ENCODE peak calls at places on chromosome 22, in four cellular contexts. H is body of pancreas, F is heart left ventricle, U is A549. M is an unnamed sample.
A peak's percentile ranks its signal among the peaks of the same experiment; 100 is the strongest.

GRCh38 chr22:44147821-44148574 is 32.7 kb upstream of the PARVG start:
- DNase-seq in H (no peak), F (no peak), U (no peak), M (no peak)

GRCh38 chr22:42410708-42411107 is 21.5 kb downstream of the NFAM1 start:
- DNase-seq in H (no peak), F (no peak), U (no peak), M (no peak)

GRCh38 chr22:37894939-37895670 is 11.0 kb upstream of the MICALL1 start:
- DNase-seq in H (no peak), F (no peak), U (no peak), M (no peak)

GRCh38 chr22:33038836-33039235 is 19.3 kb downstream of the SYN3 start:
- DNase-seq in H (no peak), F (no peak), U (no peak), M (no peak)

GRCh38 chr22:43293259-43293658 is 49.9 kb downstream of the SCUBE1 start:
- DNase-seq in H (no peak), F (no peak), U (no peak), M (no peak)

GRCh38 chr22:48589901-48590300 is 1237.8 kb downstream of the BRD1 start:
- DNase-seq in H (no peak), F (no peak), U (no peak), M (no peak)

GRCh38 chr22:24930678-24931077 is 15.8 kb downstream of the LHFPL7 start:
- DNase-seq in H (no peak), F (no peak), U (no peak), M (no peak)

GRCh38 chr22:46069518-46070214 is 80.7 kb upstream of the PPARA start:
- DNase-seq in H (peak; percentile 92), F (peak; percentile 92), U (no peak), M (peak; percentile 90)

GRCh38 chr22:28341001-28341400 is 338.6 kb downstream of the TTC28 start:
- DNase-seq in H (no peak), F (no peak), U (no peak), M (no peak)

GRCh38 chr22:29201722-29202230 is 3.9 kb upstream of the EMID1 start:
- DNase-seq in H (no peak), F (no peak), U (no peak), M (no peak)

GRCh38 chr22:44360686-44361381 is 48.1 kb upstream of the SHISAL1 start:
- DNase-seq in H (no peak), F (peak; percentile 77), U (peak; percentile 47), M (peak; percentile 12)

GRCh38 chr22:39290724-39291161 is 28.7 kb downstream of the RPL3 start:
- DNase-seq in H (peak; percentile 97), F (peak; percentile 92), U (peak; percentile 59), M (peak; percentile 92)

GRCh38 chr22:43128928-43129424 is 14.2 kb downstream of the MCAT start:
- DNase-seq in H (peak; percentile 36), F (no peak), U (no peak), M (no peak)

GRCh38 chr22:36546092-36546804 is 17.3 kb upstream of the EIF3D start:
- DNase-seq in H (peak; percentile 45), F (peak; percentile 33), U (peak; percentile 67), M (peak; percentile 47)

GRCh38 chr22:44369916-44370804 is 57.4 kb upstream of the SHISAL1 start:
- DNase-seq in H (no peak), F (peak; percentile 20), U (no peak), M (peak; percentile 47)

GRCh38 chr22:33829549-33830280 is 90.6 kb downstream of the LARGE1 start:
- DNase-seq in H (no peak), F (no peak), U (no peak), M (no peak)

GRCh38 chr22:46549971-46550641 is 12.7 kb upstream of the CELSR1 start:
- DNase-seq in H (no peak), F (peak; percentile 21), U (no peak), M (no peak)

GRCh38 chr22:17281026-17281809 is 62.0 kb upstream of the ADA2 start:
- DNase-seq in H (no peak), F (no peak), U (no peak), M (no peak)

GRCh38 chr22:37167176-37167980 is 17.7 kb upstream of the IL2RB start:
- DNase-seq in H (peak; percentile 2), F (peak; percentile 34), U (no peak), M (peak; percentile 51)

GRCh38 chr22:37742374-37743092 is 45.7 kb downstream of the TRIOBP start:
- DNase-seq in H (no peak), F (peak; percentile 54), U (no peak), M (no peak)

GRCh38 chr22:45584121-45584570 is 81.5 kb downstream of the FBLN1 start:
- DNase-seq in H (no peak), F (no peak), U (no peak), M (no peak)

GRCh38 chr22:48939441-48940265 is 888.0 kb downstream of the BRD1 start:
- DNase-seq in H (no peak), F (no peak), U (no peak), M (no peak)

GRCh38 chr22:16970446-16970845 is 37.6 kb downstream of the GAB4 start:
- DNase-seq in H (no peak), F (no peak), U (no peak), M (no peak)

GRCh38 chr22:28351585-28351984 is 328.1 kb downstream of the TTC28 start:
- DNase-seq in H (no peak), F (no peak), U (no peak), M (no peak)

GRCh38 chr22:47043835-47044721 is 281.6 kb downstream of the TBC1D22A start:
- DNase-seq in H (peak; percentile 87), F (peak; percentile 17), U (no peak), M (peak; percentile 22)

GRCh38 chr22:43088979-43089717 is at the start of gene TTLL1:
- DNase-seq in H (peak; percentile 88), F (peak; percentile 93), U (peak; percentile 84), M (peak; percentile 92)

DNA sequence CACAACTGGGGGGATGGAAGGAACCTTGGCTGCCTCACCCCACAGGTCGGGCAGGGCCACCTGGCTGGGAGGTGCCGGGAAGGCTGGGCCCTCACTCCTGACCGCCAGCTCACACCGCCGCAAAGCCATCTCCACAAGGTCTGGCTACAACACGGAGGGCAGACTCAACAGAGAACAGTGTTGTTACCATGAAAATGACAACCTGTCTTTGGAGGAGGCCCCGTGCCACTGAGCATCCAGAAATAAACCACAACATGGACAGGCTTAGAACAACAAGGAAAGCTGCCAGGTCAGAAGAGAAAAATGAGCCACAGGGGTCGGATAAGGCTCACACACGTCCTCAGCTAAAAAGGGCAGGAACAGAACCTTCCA is 3.0 kb downstream of the DERL3 start:
- DNase-seq in H (peak; percentile 31), F (peak; percentile 78), U (no peak), M (peak; percentile 18)
- H3K4me3 ChIP-seq in H (no peak overlapping the region), F (no peak overlapping the region), U (no peak overlapping the region), M (no peak overlapping the region)

DNA sequence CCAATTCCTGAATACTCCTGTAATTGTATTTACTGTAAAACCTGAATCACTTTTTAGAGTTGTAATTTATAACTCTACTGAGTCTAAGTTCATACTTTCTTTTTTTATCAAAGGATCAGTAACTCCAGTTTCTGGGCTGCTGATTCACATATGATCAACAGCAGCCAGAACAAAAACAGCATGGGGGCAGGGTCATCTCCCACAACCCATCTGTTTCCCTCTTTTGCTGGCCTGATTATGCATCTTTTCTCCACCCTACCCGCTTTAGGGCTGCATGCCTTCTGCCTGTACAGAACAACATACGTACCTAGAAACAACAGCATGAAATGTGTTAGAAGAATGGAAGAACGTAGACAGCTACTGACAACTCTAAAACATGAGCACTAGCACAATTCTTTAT is 76.0 kb downstream of the MRTFA start:
- DNase-seq in H (no peak), F (no peak), U (no peak), M (no peak)
- TF ChIP-seq POLR2A in H (no peak), F (no peak), U (no peak), M (no peak)

DNA sequence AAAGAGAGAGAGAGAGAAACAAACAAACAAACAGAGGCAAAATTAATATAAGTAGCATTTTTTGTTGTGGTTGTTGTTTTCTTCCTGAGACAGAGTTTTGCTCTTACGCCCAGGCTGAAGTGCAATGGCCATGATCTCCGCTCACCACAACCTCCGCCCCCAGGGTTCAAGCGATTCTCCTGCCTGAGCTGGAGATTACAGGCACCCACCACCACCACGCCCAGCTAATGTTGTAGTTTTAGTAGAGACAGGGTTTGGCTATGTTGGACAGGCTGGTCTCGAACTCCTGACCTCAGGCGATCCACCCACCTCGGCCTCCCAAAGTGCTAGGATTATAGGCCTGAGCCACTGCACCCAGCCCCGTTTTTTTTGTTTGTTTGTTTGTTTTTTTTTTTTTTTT is 64.5 kb downstream of the MCHR1 start:
- DNase-seq in H (no peak), F (no peak), U (no peak), M (no peak)
- H3K27ac ChIP-seq in H (no peak overlapping the region), F (no peak overlapping the region), U (no peak overlapping the region), M (no peak overlapping the region)

GRCh38 chr22:50313600-50313999 is 6.2 kb upstream of the PLXNB2 start:
- DNase-seq in H (no peak), F (no peak), U (no peak), M (peak; percentile 47)
- H3K4me3 ChIP-seq in H (no peak overlapping the region), F (no peak overlapping the region), U (no peak overlapping the region), M (no peak overlapping the region)

DNA sequence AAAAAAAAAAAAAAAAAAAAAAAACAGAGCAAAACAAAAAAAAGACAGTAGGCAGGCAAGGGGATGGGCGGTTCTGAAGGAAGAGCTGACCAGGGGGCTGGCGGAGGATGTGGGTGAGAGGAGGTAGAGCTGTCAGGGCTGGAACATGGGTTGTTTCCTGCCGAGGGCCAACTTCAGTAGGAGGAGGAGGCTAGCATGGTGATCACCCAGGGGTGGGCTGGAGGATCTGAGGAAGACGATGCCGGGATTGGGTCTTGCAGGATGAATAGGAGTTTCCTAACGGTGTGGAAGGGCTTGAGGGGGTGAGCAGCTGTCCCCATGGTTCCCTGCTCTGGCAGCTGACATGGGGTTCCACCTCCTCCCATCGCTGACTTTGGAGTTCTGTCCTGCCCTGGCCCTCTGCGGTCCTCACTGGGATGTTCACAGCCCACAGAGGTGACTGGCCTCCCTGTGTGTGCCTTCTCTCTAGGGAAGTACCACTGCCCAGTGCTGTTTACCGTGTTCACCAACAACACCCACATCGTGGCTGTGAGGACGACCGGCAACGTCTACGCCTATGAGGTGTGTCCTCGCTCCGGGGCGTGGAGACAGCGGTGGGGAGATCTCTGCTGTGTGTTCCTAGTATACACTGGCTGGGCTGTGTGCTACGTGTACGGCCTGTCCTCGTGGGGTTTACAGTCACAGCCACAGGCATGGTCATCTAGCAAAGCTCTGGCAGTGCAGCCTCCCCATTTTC is 15.2 kb downstream of the PPIL2 start:
- DNase-seq in H (no peak), F (no peak), U (no peak), M (no peak)
- TF ChIP-seq POLR2A in H (no peak), F (no peak), U (no peak), M (no peak)

M was measured in right lobe of liver.